ENCODE peak calls at places on chromosome 9, in four cellular contexts. G is SJSA1, X is MM.1S, Q is GM23248. J is an unnamed sample. For H3K4me1, the result is how much of the 10 kb centered on the place peaks cover.

GRCh38 chr9:137458194-137459146 is 664 bp downstream of the NSMF start:
- DNase-seq in X (no peak), Q (peak), G (no peak), J (peak)

GRCh38 chr9:4335631-4336030 is 35.8 kb upstream of the GLIS3 start:
- DNase-seq in G (no peak), Q (no peak), X (no peak), J (no peak)

GRCh38 chr9:69197687-69198086 is 23.6 kb downstream of the TJP2 start:
- DNase-seq in G (no peak), X (no peak), Q (no peak), J (no peak)

GRCh38 chr9:129332581-129332980 is 154.5 kb upstream of the IER5L start:
- DNase-seq in G (no peak), Q (no peak), X (no peak), J (no peak)

GRCh38 chr9:124137009-124137943 is 120.5 kb upstream of the NEK6 start:
- DNase-seq in G (no peak), X (peak), Q (peak), J (no peak)

GRCh38 chr9:112034216-112034611 is 137.6 kb downstream of the UGCG start:
- DNase-seq in X (no peak), Q (no peak), G (no peak), J (no peak)

GRCh38 chr9:117958726-117959125 is 254.5 kb downstream of the TLR4 start:
- DNase-seq in G (no peak), X (no peak), Q (no peak), J (no peak)

GRCh38 chr9:75993434-75993833 is 103.0 kb downstream of the PCSK5 start:
- DNase-seq in X (no peak), G (peak), Q (peak), J (no peak)

GRCh38 chr9:5292141-5292540 is 12.4 kb downstream of the RLN2 start:
- DNase-seq in Q (no peak), G (no peak), X (no peak), J (no peak)

GRCh38 chr9:87502446-87503232 is 5.0 kb downstream of the DAPK1 start:
- DNase-seq in Q (no peak), X (no peak), G (no peak), J (peak)

GRCh38 chr9:81596671-81597426 is 92.5 kb downstream of the TLE1 start:
- DNase-seq in Q (no peak), X (no peak), G (no peak), J (no peak)

GRCh38 chr9:124197177-124198095 is 60.3 kb upstream of the NEK6 start:
- DNase-seq in X (no peak), Q (no peak), G (no peak), J (peak)

GRCh38 chr9:129860653-129861446 is 25.6 kb downstream of the USP20 start:
- DNase-seq in Q (no peak), G (no peak), X (no peak), J (peak)

GRCh38 chr9:134204991-134205578 is 40.7 kb upstream of the RNU6ATAC start:
- DNase-seq in G (no peak), Q (peak), X (no peak), J (peak)

GRCh38 chr9:78296208-78296892 is 575 bp upstream of the PSAT1 start:
- DNase-seq in X (no peak), Q (peak), G (no peak), J (no peak)
- H3K27ac ChIP-seq in X (peak), Q (peak), G (no peak), J (no peak)

GRCh38 chr9:127979015-127979332 is 1.8 kb downstream of the EEIG1 start:
- DNase-seq in G (no peak), X (no peak), Q (no peak), J (no peak)

GRCh38 chr9:127976943-127977871 is 3.6 kb downstream of the EEIG1 start:
- DNase-seq in Q (no peak), X (no peak), G (no peak), J (no peak)

GRCh38 chr9:127979333-127980055 is 1.3 kb downstream of the EEIG1 start:
- DNase-seq in Q (peak), X (peak), G (no peak), J (peak)

GRCh38 chr9:127976498-127976897 is 4.3 kb downstream of the EEIG1 start:
- DNase-seq in G (no peak), X (no peak), Q (no peak), J (peak)

GRCh38 chr9:127977877-127978647 is 2.7 kb downstream of the EEIG1 start:
- DNase-seq in G (peak), X (peak), Q (peak), J (peak)
- H3K4me1 ChIP-seq in G (half or more), X (under half), Q (under half), J (half or more)

DNA sequence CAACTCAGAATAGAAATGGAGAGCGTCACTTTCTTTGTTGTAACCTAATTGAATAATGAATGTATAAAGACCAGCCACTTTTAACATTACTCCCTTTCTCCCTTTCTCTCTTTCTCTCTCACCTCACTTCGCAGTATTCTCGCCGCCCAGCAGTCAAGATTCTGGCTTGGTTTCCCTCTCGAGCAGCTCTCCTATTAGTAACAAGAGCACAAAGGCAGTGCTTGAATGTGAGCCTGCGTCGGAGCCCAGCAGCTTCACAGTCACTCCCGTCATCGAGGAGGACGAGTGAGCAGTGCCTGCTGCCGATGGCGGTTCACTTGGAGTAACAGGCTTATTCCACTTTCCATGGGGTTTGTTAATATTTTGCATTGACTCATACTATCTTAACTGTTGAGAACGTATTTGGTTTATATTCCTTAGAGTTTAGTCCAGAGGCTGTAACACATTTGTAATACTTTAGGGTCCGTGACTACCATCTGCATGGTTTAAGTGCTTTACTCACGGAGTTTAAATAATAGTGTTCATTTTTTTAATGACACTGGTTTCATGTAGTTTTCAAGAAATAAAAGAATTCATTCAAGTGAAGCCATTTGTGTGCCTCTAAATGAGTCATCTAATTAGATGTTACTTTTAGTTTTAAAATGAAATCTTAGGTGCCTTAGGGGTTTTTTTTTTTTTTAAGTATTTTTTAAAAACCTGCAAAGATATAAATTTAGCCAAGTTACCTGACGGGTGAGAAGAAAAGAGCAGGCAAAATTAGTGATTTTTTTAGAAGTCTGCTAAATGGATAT is 8.4 kb upstream of the DMRT3 start:
- DNase-seq in X (no peak), Q (peak), G (no peak), J (no peak)
- H3K27ac ChIP-seq in X (no peak), Q (no peak), G (no peak), J (no peak)

GRCh38 chr9:114100536-114100935 is 1.4 kb upstream of the KIF12 start:
- DNase-seq in G (no peak), Q (no peak), X (no peak), J (peak)
- H3K4me1 ChIP-seq in G (under half), Q (under half), X (under half), J (under half)

J was measured in kidney.